ENCODE peak calls at places on chromosome X, in seven cellular contexts. One of them, this sample, is unnamed.

GRCh38 chrX:36683507-36683906 is 324.7 kb upstream of the FAM47C start:
- DNase-seq in T-cell: no peak
- DNase-seq in activated CD4-positive, alpha-beta T cell treated with anti-CD3 and anti-CD28 coated beads for 36 hours: no peak
- DNase-seq in activated T-helper 1 cell treated with anti-CD3 and anti-CD28 coated beads, Interleukin-12 subunit alpha, Interleukin-12 subunit beta, Interleukin-2, Interleukin-4 antibody, amounts not matched to agents 30 ng/mL and 10 ng/mL and 1 ng/mL, durations not matched to agents 14 hours and 24 hours and 36 hours: no peak
- DNase-seq in SK-N-MC: no peak
- DNase-seq in NCI-H2081 treated with DMSO at 0.1 percent for 48 hours: no peak
- DNase-seq in ACHN: no peak
- DNase-seq in this sample: no peak

GRCh38 chrX:57177070-57177469 is 39.9 kb upstream of the SPIN2A start:
- DNase-seq in NCI-H2081 treated with DMSO at 0.1 percent for 48 hours: no peak
- DNase-seq in activated CD4-positive, alpha-beta T cell treated with anti-CD3 and anti-CD28 coated beads for 36 hours: no peak
- DNase-seq in activated T-helper 1 cell treated with anti-CD3 and anti-CD28 coated beads, Interleukin-12 subunit alpha, Interleukin-12 subunit beta, Interleukin-2, Interleukin-4 antibody, amounts not matched to agents 30 ng/mL and 10 ng/mL and 1 ng/mL, durations not matched to agents 14 hours and 24 hours and 36 hours: no peak
- DNase-seq in ACHN: no peak
- DNase-seq in SK-N-MC: no peak
- DNase-seq in T-cell: no peak
- DNase-seq in this sample: no peak

GRCh38 chrX:120228187-120228908 is 22.3 kb upstream of the ZBTB33 start:
- DNase-seq in NCI-H2081 treated with DMSO at 0.1 percent for 48 hours: no peak
- DNase-seq in T-cell: no peak
- DNase-seq in activated CD4-positive, alpha-beta T cell treated with anti-CD3 and anti-CD28 coated beads for 36 hours: no peak
- DNase-seq in ACHN: no peak
- DNase-seq in activated T-helper 1 cell treated with anti-CD3 and anti-CD28 coated beads, Interleukin-12 subunit alpha, Interleukin-12 subunit beta, Interleukin-2, Interleukin-4 antibody, amounts not matched to agents 30 ng/mL and 10 ng/mL and 1 ng/mL, durations not matched to agents 14 hours and 24 hours and 36 hours: no peak
- DNase-seq in SK-N-MC: no peak
- DNase-seq in this sample: no peak

GRCh38 chrX:112164420-112164819 is 81.8 kb upstream of the TRPC5 start:
- DNase-seq in ACHN: no peak
- DNase-seq in T-cell: no peak
- DNase-seq in SK-N-MC: no peak
- DNase-seq in NCI-H2081 treated with DMSO at 0.1 percent for 48 hours: no peak
- DNase-seq in activated CD4-positive, alpha-beta T cell treated with anti-CD3 and anti-CD28 coated beads for 36 hours: no peak
- DNase-seq in activated T-helper 1 cell treated with anti-CD3 and anti-CD28 coated beads, Interleukin-12 subunit alpha, Interleukin-12 subunit beta, Interleukin-2, Interleukin-4 antibody, amounts not matched to agents 30 ng/mL and 10 ng/mL and 1 ng/mL, durations not matched to agents 14 hours and 24 hours and 36 hours: no peak
- DNase-seq in this sample: no peak

GRCh38 chrX:12770440-12770839 is 20.8 kb upstream of the PRPS2 start:
- DNase-seq in ACHN: peak
- DNase-seq in activated T-helper 1 cell treated with anti-CD3 and anti-CD28 coated beads, Interleukin-12 subunit alpha, Interleukin-12 subunit beta, Interleukin-2, Interleukin-4 antibody, amounts not matched to agents 30 ng/mL and 10 ng/mL and 1 ng/mL, durations not matched to agents 14 hours and 24 hours and 36 hours: no peak
- DNase-seq in activated CD4-positive, alpha-beta T cell treated with anti-CD3 and anti-CD28 coated beads for 36 hours: no peak
- DNase-seq in SK-N-MC: no peak
- DNase-seq in NCI-H2081 treated with DMSO at 0.1 percent for 48 hours: peak
- DNase-seq in T-cell: no peak
- DNase-seq in this sample: no peak

GRCh38 chrX:32443841-32444240 is 767.5 kb downstream of the DMD start:
- DNase-seq in activated CD4-positive, alpha-beta T cell treated with anti-CD3 and anti-CD28 coated beads for 36 hours: no peak
- DNase-seq in activated T-helper 1 cell treated with anti-CD3 and anti-CD28 coated beads, Interleukin-12 subunit alpha, Interleukin-12 subunit beta, Interleukin-2, Interleukin-4 antibody, amounts not matched to agents 30 ng/mL and 10 ng/mL and 1 ng/mL, durations not matched to agents 14 hours and 24 hours and 36 hours: no peak
- DNase-seq in ACHN: no peak
- DNase-seq in SK-N-MC: no peak
- DNase-seq in T-cell: no peak
- DNase-seq in NCI-H2081 treated with DMSO at 0.1 percent for 48 hours: no peak
- DNase-seq in this sample: no peak

GRCh38 chrX:96436105-96436504 is 248.5 kb upstream of the DIAPH2 start:
- DNase-seq in T-cell: no peak
- DNase-seq in ACHN: peak
- DNase-seq in activated CD4-positive, alpha-beta T cell treated with anti-CD3 and anti-CD28 coated beads for 36 hours: no peak
- DNase-seq in SK-N-MC: no peak
- DNase-seq in activated T-helper 1 cell treated with anti-CD3 and anti-CD28 coated beads, Interleukin-12 subunit alpha, Interleukin-12 subunit beta, Interleukin-2, Interleukin-4 antibody, amounts not matched to agents 30 ng/mL and 10 ng/mL and 1 ng/mL, durations not matched to agents 14 hours and 24 hours and 36 hours: no peak
- DNase-seq in NCI-H2081 treated with DMSO at 0.1 percent for 48 hours: no peak
- DNase-seq in this sample: no peak

GRCh38 chrX:13420545-13421183 is 100.8 kb upstream of the ATXN3L start:
- DNase-seq in T-cell: no peak
- DNase-seq in SK-N-MC: no peak
- DNase-seq in ACHN: no peak
- DNase-seq in NCI-H2081 treated with DMSO at 0.1 percent for 48 hours: no peak
- DNase-seq in activated T-helper 1 cell treated with anti-CD3 and anti-CD28 coated beads, Interleukin-12 subunit alpha, Interleukin-12 subunit beta, Interleukin-2, Interleukin-4 antibody, amounts not matched to agents 30 ng/mL and 10 ng/mL and 1 ng/mL, durations not matched to agents 14 hours and 24 hours and 36 hours: no peak
- DNase-seq in activated CD4-positive, alpha-beta T cell treated with anti-CD3 and anti-CD28 coated beads for 36 hours: no peak
- DNase-seq in this sample: no peak

GRCh38 chrX:114774691-114775090 is 190.8 kb downstream of the HTR2C start:
- DNase-seq in SK-N-MC: no peak
- DNase-seq in T-cell: no peak
- DNase-seq in NCI-H2081 treated with DMSO at 0.1 percent for 48 hours: no peak
- DNase-seq in activated CD4-positive, alpha-beta T cell treated with anti-CD3 and anti-CD28 coated beads for 36 hours: no peak
- DNase-seq in activated T-helper 1 cell treated with anti-CD3 and anti-CD28 coated beads, Interleukin-12 subunit alpha, Interleukin-12 subunit beta, Interleukin-2, Interleukin-4 antibody, amounts not matched to agents 30 ng/mL and 10 ng/mL and 1 ng/mL, durations not matched to agents 14 hours and 24 hours and 36 hours: no peak
- DNase-seq in ACHN: no peak
- DNase-seq in this sample: no peak

GRCh38 chrX:129724767-129725166 is 14.0 kb upstream of the XPNPEP2 start:
- DNase-seq in T-cell: no peak
- DNase-seq in ACHN: no peak
- DNase-seq in activated T-helper 1 cell treated with anti-CD3 and anti-CD28 coated beads, Interleukin-12 subunit alpha, Interleukin-12 subunit beta, Interleukin-2, Interleukin-4 antibody, amounts not matched to agents 30 ng/mL and 10 ng/mL and 1 ng/mL, durations not matched to agents 14 hours and 24 hours and 36 hours: no peak
- DNase-seq in activated CD4-positive, alpha-beta T cell treated with anti-CD3 and anti-CD28 coated beads for 36 hours: no peak
- DNase-seq in SK-N-MC: no peak
- DNase-seq in NCI-H2081 treated with DMSO at 0.1 percent for 48 hours: no peak
- DNase-seq in this sample: no peak

GRCh38 chrX:46140272-46140671 is 404.9 kb downstream of the ZNF674 start:
- DNase-seq in SK-N-MC: no peak
- DNase-seq in T-cell: no peak
- DNase-seq in activated CD4-positive, alpha-beta T cell treated with anti-CD3 and anti-CD28 coated beads for 36 hours: peak
- DNase-seq in ACHN: no peak
- DNase-seq in activated T-helper 1 cell treated with anti-CD3 and anti-CD28 coated beads, Interleukin-12 subunit alpha, Interleukin-12 subunit beta, Interleukin-2, Interleukin-4 antibody, amounts not matched to agents 30 ng/mL and 10 ng/mL and 1 ng/mL, durations not matched to agents 14 hours and 24 hours and 36 hours: no peak
- DNase-seq in NCI-H2081 treated with DMSO at 0.1 percent for 48 hours: no peak
- DNase-seq in this sample: peak

GRCh38 chrX:112731793-112732192 is 52.1 kb upstream of the LHFPL1 start:
- DNase-seq in T-cell: no peak
- DNase-seq in ACHN: no peak
- DNase-seq in SK-N-MC: no peak
- DNase-seq in activated CD4-positive, alpha-beta T cell treated with anti-CD3 and anti-CD28 coated beads for 36 hours: no peak
- DNase-seq in activated T-helper 1 cell treated with anti-CD3 and anti-CD28 coated beads, Interleukin-12 subunit alpha, Interleukin-12 subunit beta, Interleukin-2, Interleukin-4 antibody, amounts not matched to agents 30 ng/mL and 10 ng/mL and 1 ng/mL, durations not matched to agents 14 hours and 24 hours and 36 hours: no peak
- DNase-seq in NCI-H2081 treated with DMSO at 0.1 percent for 48 hours: no peak
- DNase-seq in this sample: no peak

GRCh38 chrX:18892881-18893280 is 91.0 kb downstream of the PHKA2 start:
- DNase-seq in activated T-helper 1 cell treated with anti-CD3 and anti-CD28 coated beads, Interleukin-12 subunit alpha, Interleukin-12 subunit beta, Interleukin-2, Interleukin-4 antibody, amounts not matched to agents 30 ng/mL and 10 ng/mL and 1 ng/mL, durations not matched to agents 14 hours and 24 hours and 36 hours: no peak
- DNase-seq in activated CD4-positive, alpha-beta T cell treated with anti-CD3 and anti-CD28 coated beads for 36 hours: no peak
- DNase-seq in NCI-H2081 treated with DMSO at 0.1 percent for 48 hours: no peak
- DNase-seq in SK-N-MC: no peak
- DNase-seq in ACHN: no peak
- DNase-seq in T-cell: no peak
- DNase-seq in this sample: no peak

GRCh38 chrX:50054147-50054546 is 131.8 kb downstream of the CLCN5 start:
- DNase-seq in T-cell: no peak
- DNase-seq in NCI-H2081 treated with DMSO at 0.1 percent for 48 hours: no peak
- DNase-seq in SK-N-MC: no peak
- DNase-seq in activated T-helper 1 cell treated with anti-CD3 and anti-CD28 coated beads, Interleukin-12 subunit alpha, Interleukin-12 subunit beta, Interleukin-2, Interleukin-4 antibody, amounts not matched to agents 30 ng/mL and 10 ng/mL and 1 ng/mL, durations not matched to agents 14 hours and 24 hours and 36 hours: no peak
- DNase-seq in ACHN: no peak
- DNase-seq in activated CD4-positive, alpha-beta T cell treated with anti-CD3 and anti-CD28 coated beads for 36 hours: no peak
- DNase-seq in this sample: no peak

GRCh38 chrX:33465137-33465536 is 253.8 kb upstream of the DMD start:
- DNase-seq in SK-N-MC: no peak
- DNase-seq in activated CD4-positive, alpha-beta T cell treated with anti-CD3 and anti-CD28 coated beads for 36 hours: no peak
- DNase-seq in NCI-H2081 treated with DMSO at 0.1 percent for 48 hours: no peak
- DNase-seq in activated T-helper 1 cell treated with anti-CD3 and anti-CD28 coated beads, Interleukin-12 subunit alpha, Interleukin-12 subunit beta, Interleukin-2, Interleukin-4 antibody, amounts not matched to agents 30 ng/mL and 10 ng/mL and 1 ng/mL, durations not matched to agents 14 hours and 24 hours and 36 hours: no peak
- DNase-seq in ACHN: no peak
- DNase-seq in T-cell: no peak
- DNase-seq in this sample: no peak

GRCh38 chrX:74498924-74499323 is 77.6 kb downstream of the SLC16A2 start:
- DNase-seq in NCI-H2081 treated with DMSO at 0.1 percent for 48 hours: no peak
- DNase-seq in SK-N-MC: no peak
- DNase-seq in activated T-helper 1 cell treated with anti-CD3 and anti-CD28 coated beads, Interleukin-12 subunit alpha, Interleukin-12 subunit beta, Interleukin-2, Interleukin-4 antibody, amounts not matched to agents 30 ng/mL and 10 ng/mL and 1 ng/mL, durations not matched to agents 14 hours and 24 hours and 36 hours: no peak
- DNase-seq in ACHN: no peak
- DNase-seq in activated CD4-positive, alpha-beta T cell treated with anti-CD3 and anti-CD28 coated beads for 36 hours: no peak
- DNase-seq in T-cell: no peak
- DNase-seq in this sample: no peak

GRCh38 chrX:97858592-97858991 is 974.9 kb downstream of the RPA4 start:
- DNase-seq in NCI-H2081 treated with DMSO at 0.1 percent for 48 hours: no peak
- DNase-seq in SK-N-MC: no peak
- DNase-seq in activated T-helper 1 cell treated with anti-CD3 and anti-CD28 coated beads, Interleukin-12 subunit alpha, Interleukin-12 subunit beta, Interleukin-2, Interleukin-4 antibody, amounts not matched to agents 30 ng/mL and 10 ng/mL and 1 ng/mL, durations not matched to agents 14 hours and 24 hours and 36 hours: no peak
- DNase-seq in ACHN: no peak
- DNase-seq in T-cell: no peak
- DNase-seq in activated CD4-positive, alpha-beta T cell treated with anti-CD3 and anti-CD28 coated beads for 36 hours: no peak
- DNase-seq in this sample: no peak

GRCh38 chrX:118418811-118419251 is 72.9 kb downstream of the WDR44 start:
- DNase-seq in T-cell: no peak
- DNase-seq in NCI-H2081 treated with DMSO at 0.1 percent for 48 hours: no peak
- DNase-seq in SK-N-MC: no peak
- DNase-seq in activated T-helper 1 cell treated with anti-CD3 and anti-CD28 coated beads, Interleukin-12 subunit alpha, Interleukin-12 subunit beta, Interleukin-2, Interleukin-4 antibody, amounts not matched to agents 30 ng/mL and 10 ng/mL and 1 ng/mL, durations not matched to agents 14 hours and 24 hours and 36 hours: no peak
- DNase-seq in ACHN: no peak
- DNase-seq in activated CD4-positive, alpha-beta T cell treated with anti-CD3 and anti-CD28 coated beads for 36 hours: no peak
- DNase-seq in this sample: no peak

GRCh38 chrX:4382273-4382672 is 668.8 kb upstream of the PRKX start:
- DNase-seq in ACHN: no peak
- DNase-seq in activated T-helper 1 cell treated with anti-CD3 and anti-CD28 coated beads, Interleukin-12 subunit alpha, Interleukin-12 subunit beta, Interleukin-2, Interleukin-4 antibody, amounts not matched to agents 30 ng/mL and 10 ng/mL and 1 ng/mL, durations not matched to agents 14 hours and 24 hours and 36 hours: no peak
- DNase-seq in T-cell: no peak
- DNase-seq in SK-N-MC: no peak
- DNase-seq in activated CD4-positive, alpha-beta T cell treated with anti-CD3 and anti-CD28 coated beads for 36 hours: no peak
- DNase-seq in NCI-H2081 treated with DMSO at 0.1 percent for 48 hours: no peak
- DNase-seq in this sample: no peak

GRCh38 chrX:100600340-100600739 is 15.6 kb downstream of the TNMD start:
- DNase-seq in SK-N-MC: no peak
- DNase-seq in activated T-helper 1 cell treated with anti-CD3 and anti-CD28 coated beads, Interleukin-12 subunit alpha, Interleukin-12 subunit beta, Interleukin-2, Interleukin-4 antibody, amounts not matched to agents 30 ng/mL and 10 ng/mL and 1 ng/mL, durations not matched to agents 14 hours and 24 hours and 36 hours: no peak
- DNase-seq in NCI-H2081 treated with DMSO at 0.1 percent for 48 hours: no peak
- DNase-seq in T-cell: no peak
- DNase-seq in activated CD4-positive, alpha-beta T cell treated with anti-CD3 and anti-CD28 coated beads for 36 hours: no peak
- DNase-seq in ACHN: no peak
- DNase-seq in this sample: no peak

GRCh38 chrX:75156537-75156945 is 458 bp upstream of the ABCB7 start:
- DNase-seq in ACHN: peak
- DNase-seq in activated T-helper 1 cell treated with anti-CD3 and anti-CD28 coated beads, Interleukin-12 subunit alpha, Interleukin-12 subunit beta, Interleukin-2, Interleukin-4 antibody, amounts not matched to agents 30 ng/mL and 10 ng/mL and 1 ng/mL, durations not matched to agents 14 hours and 24 hours and 36 hours: no peak
- DNase-seq in NCI-H2081 treated with DMSO at 0.1 percent for 48 hours: no peak
- DNase-seq in activated CD4-positive, alpha-beta T cell treated with anti-CD3 and anti-CD28 coated beads for 36 hours: no peak
- DNase-seq in SK-N-MC: no peak
- DNase-seq in T-cell: peak
- DNase-seq in this sample: peak

GRCh38 chrX:57817302-57817701 is 93.0 kb downstream of the ZXDA start:
- DNase-seq in activated CD4-positive, alpha-beta T cell treated with anti-CD3 and anti-CD28 coated beads for 36 hours: no peak
- DNase-seq in activated T-helper 1 cell treated with anti-CD3 and anti-CD28 coated beads, Interleukin-12 subunit alpha, Interleukin-12 subunit beta, Interleukin-2, Interleukin-4 antibody, amounts not matched to agents 30 ng/mL and 10 ng/mL and 1 ng/mL, durations not matched to agents 14 hours and 24 hours and 36 hours: no peak
- DNase-seq in T-cell: no peak
- DNase-seq in ACHN: no peak
- DNase-seq in NCI-H2081 treated with DMSO at 0.1 percent for 48 hours: no peak
- DNase-seq in SK-N-MC: no peak
- DNase-seq in this sample: no peak

GRCh38 chrX:126847143-126847542 is 27.6 kb downstream of the PRR32 start:
- DNase-seq in T-cell: no peak
- DNase-seq in activated T-helper 1 cell treated with anti-CD3 and anti-CD28 coated beads, Interleukin-12 subunit alpha, Interleukin-12 subunit beta, Interleukin-2, Interleukin-4 antibody, amounts not matched to agents 30 ng/mL and 10 ng/mL and 1 ng/mL, durations not matched to agents 14 hours and 24 hours and 36 hours: no peak
- DNase-seq in activated CD4-positive, alpha-beta T cell treated with anti-CD3 and anti-CD28 coated beads for 36 hours: no peak
- DNase-seq in NCI-H2081 treated with DMSO at 0.1 percent for 48 hours: no peak
- DNase-seq in SK-N-MC: no peak
- DNase-seq in ACHN: no peak
- DNase-seq in this sample: no peak

GRCh38 chrX:64204701-64205440 is 637 bp downstream of the AMER1 start:
- DNase-seq in activated T-helper 1 cell treated with anti-CD3 and anti-CD28 coated beads, Interleukin-12 subunit alpha, Interleukin-12 subunit beta, Interleukin-2, Interleukin-4 antibody, amounts not matched to agents 30 ng/mL and 10 ng/mL and 1 ng/mL, durations not matched to agents 14 hours and 24 hours and 36 hours: peak
- DNase-seq in activated CD4-positive, alpha-beta T cell treated with anti-CD3 and anti-CD28 coated beads for 36 hours: peak
- DNase-seq in ACHN: peak
- DNase-seq in T-cell: peak
- DNase-seq in SK-N-MC: no peak
- DNase-seq in NCI-H2081 treated with DMSO at 0.1 percent for 48 hours: no peak
- DNase-seq in this sample: peak

GRCh38 chrX:102746134-102746584 is 25.6 kb downstream of the GPRASP3 start:
- DNase-seq in NCI-H2081 treated with DMSO at 0.1 percent for 48 hours: no peak
- DNase-seq in activated CD4-positive, alpha-beta T cell treated with anti-CD3 and anti-CD28 coated beads for 36 hours: peak
- DNase-seq in T-cell: peak
- DNase-seq in SK-N-MC: no peak
- DNase-seq in ACHN: peak
- DNase-seq in activated T-helper 1 cell treated with anti-CD3 and anti-CD28 coated beads, Interleukin-12 subunit alpha, Interleukin-12 subunit beta, Interleukin-2, Interleukin-4 antibody, amounts not matched to agents 30 ng/mL and 10 ng/mL and 1 ng/mL, durations not matched to agents 14 hours and 24 hours and 36 hours: no peak
- DNase-seq in this sample: peak

GRCh38 chrX:43644124-43644701 is 11.9 kb upstream of the MAOA start:
- DNase-seq in activated CD4-positive, alpha-beta T cell treated with anti-CD3 and anti-CD28 coated beads for 36 hours: no peak
- DNase-seq in activated T-helper 1 cell treated with anti-CD3 and anti-CD28 coated beads, Interleukin-12 subunit alpha, Interleukin-12 subunit beta, Interleukin-2, Interleukin-4 antibody, amounts not matched to agents 30 ng/mL and 10 ng/mL and 1 ng/mL, durations not matched to agents 14 hours and 24 hours and 36 hours: no peak
- DNase-seq in SK-N-MC: no peak
- DNase-seq in ACHN: peak
- DNase-seq in T-cell: no peak
- DNase-seq in NCI-H2081 treated with DMSO at 0.1 percent for 48 hours: no peak
- DNase-seq in this sample: no peak

GRCh38 chrX:8033175-8033574 is 106.0 kb upstream of the PNPLA4 start:
- DNase-seq in activated CD4-positive, alpha-beta T cell treated with anti-CD3 and anti-CD28 coated beads for 36 hours: no peak
- DNase-seq in ACHN: peak
- DNase-seq in activated T-helper 1 cell treated with anti-CD3 and anti-CD28 coated beads, Interleukin-12 subunit alpha, Interleukin-12 subunit beta, Interleukin-2, Interleukin-4 antibody, amounts not matched to agents 30 ng/mL and 10 ng/mL and 1 ng/mL, durations not matched to agents 14 hours and 24 hours and 36 hours: no peak
- DNase-seq in T-cell: no peak
- DNase-seq in SK-N-MC: no peak
- DNase-seq in NCI-H2081 treated with DMSO at 0.1 percent for 48 hours: no peak
- DNase-seq in this sample: no peak

GRCh38 chrX:44914532-44915198 is 41.7 kb downstream of the KDM6A start:
- DNase-seq in ACHN: peak
- DNase-seq in activated T-helper 1 cell treated with anti-CD3 and anti-CD28 coated beads, Interleukin-12 subunit alpha, Interleukin-12 subunit beta, Interleukin-2, Interleukin-4 antibody, amounts not matched to agents 30 ng/mL and 10 ng/mL and 1 ng/mL, durations not matched to agents 14 hours and 24 hours and 36 hours: no peak
- DNase-seq in SK-N-MC: no peak
- DNase-seq in T-cell: no peak
- DNase-seq in activated CD4-positive, alpha-beta T cell treated with anti-CD3 and anti-CD28 coated beads for 36 hours: no peak
- DNase-seq in NCI-H2081 treated with DMSO at 0.1 percent for 48 hours: no peak
- DNase-seq in this sample: no peak

GRCh38 chrX:37958493-37959211 is 47.7 kb upstream of the SYTL5 start:
- DNase-seq in activated CD4-positive, alpha-beta T cell treated with anti-CD3 and anti-CD28 coated beads for 36 hours: no peak
- DNase-seq in ACHN: no peak
- DNase-seq in NCI-H2081 treated with DMSO at 0.1 percent for 48 hours: no peak
- DNase-seq in activated T-helper 1 cell treated with anti-CD3 and anti-CD28 coated beads, Interleukin-12 subunit alpha, Interleukin-12 subunit beta, Interleukin-2, Interleukin-4 antibody, amounts not matched to agents 30 ng/mL and 10 ng/mL and 1 ng/mL, durations not matched to agents 14 hours and 24 hours and 36 hours: no peak
- DNase-seq in T-cell: no peak
- DNase-seq in SK-N-MC: peak
- DNase-seq in this sample: no peak

This sample was measured in activated CD8-positive, alpha-beta T cell treated with anti-CD3 and anti-CD28 coated beads for 36 hours.